ENCODE peak calls at places on chromosomes 7 and 10, in six cellular contexts. D, H, X, B, W and Z are unnamed samples.

GRCh38 chr10:48501806-48502771 is 102.8 kb downstream of the ARHGAP22 start:
- DNase-seq in D (no peak), H (no peak), X (no peak), B (peak), W (no peak), Z (no peak)

GRCh38 chr10:74081192-74081803 is 69.3 kb downstream of the AP3M1 start:
- DNase-seq in D (no peak), H (no peak), X (peak), B (peak), W (peak), Z (no peak)

GRCh38 chr10:49539320-49539885 is 482 bp upstream of the ERCC6 start:
- DNase-seq in D (no peak), H (no peak), X (no peak), B (peak), W (no peak), Z (peak)

GRCh38 chr10:84156768-84157167 is 16.8 kb upstream of the GPR15LG start:
- DNase-seq in D (no peak), H (peak), X (no peak), B (no peak), W (peak), Z (no peak)

GRCh38 chr10:14873090-14873760 is 5.4 kb upstream of the SUV39H2 start:
- DNase-seq in D (peak), H (no peak), X (no peak), B (no peak), W (no peak), Z (no peak)

GRCh38 chr7:74479066-74479781 is 25.5 kb downstream of the GTF2IRD1 start:
- DNase-seq in D (no peak), H (no peak), X (no peak), B (no peak), W (no peak), Z (no peak)

GRCh38 chr7:46291064-46291463 is 370.0 kb upstream of the IGFBP3 start:
- DNase-seq in D (no peak), H (no peak), X (no peak), B (peak), W (no peak), Z (no peak)

GRCh38 chr7:100867796-100868485 is 754 bp downstream of the TRIP6 start:
- DNase-seq in D (no peak), H (no peak), X (no peak), B (no peak), W (no peak), Z (no peak)

GRCh38 chr7:97770845-97771244 is 39.0 kb downstream of the TAC1 start:
- DNase-seq in D (no peak), H (no peak), X (no peak), B (no peak), W (no peak), Z (no peak)

GRCh38 chr7:94417921-94418320 is 23.2 kb downstream of the COL1A2 start:
- DNase-seq in D (no peak), H (no peak), X (no peak), B (no peak), W (no peak), Z (no peak)

GRCh38 chr10:43209064-43209455 is 57.8 kb downstream of the RASGEF1A start:
- DNase-seq in D (no peak), H (peak), X (no peak), B (no peak), W (no peak), Z (no peak)

GRCh38 chr7:23593706-23594105 is 3.5 kb upstream of the CCDC126 start:
- DNase-seq in D (no peak), H (no peak), X (no peak), B (no peak), W (no peak), Z (no peak)

GRCh38 chr10:104938031-104938430 is 296.9 kb downstream of the SORCS3 start:
- DNase-seq in D (no peak), H (no peak), X (no peak), B (no peak), W (no peak), Z (no peak)

GRCh38 chr7:128783143-128783799 is 7.7 kb upstream of the OPN1SW start:
- DNase-seq in D (no peak), H (no peak), X (no peak), B (peak), W (no peak), Z (no peak)

GRCh38 chr10:85786401-85786899 is 580.1 kb downstream of the GRID1 start:
- DNase-seq in D (no peak), H (no peak), X (no peak), B (peak), W (no peak), Z (no peak)

GRCh38 chr10:59854571-59854970 is 51.8 kb downstream of the CCDC6 start:
- DNase-seq in D (no peak), H (no peak), X (no peak), B (no peak), W (no peak), Z (no peak)

GRCh38 chr7:44322631-44323363 is 2.6 kb downstream of the CAMK2B start:
- DNase-seq in D (no peak), H (no peak), X (no peak), B (no peak), W (no peak), Z (no peak)

GRCh38 chr10:67075381-67076001 is 149.7 kb downstream of the LRRTM3 start:
- DNase-seq in D (no peak), H (no peak), X (no peak), B (peak), W (no peak), Z (no peak)

GRCh38 chr7:130994378-130995115 is 260.5 kb upstream of the KLF14 start:
- DNase-seq in D (no peak), H (no peak), X (no peak), B (no peak), W (no peak), Z (no peak)

GRCh38 chr7:157507987-157508386 is 171.2 kb downstream of the DNAJB6 start:
- DNase-seq in D (no peak), H (no peak), X (no peak), B (no peak), W (no peak), Z (no peak)

GRCh38 chr7:39608278-39608677 is 15.1 kb upstream of the RALA start:
- DNase-seq in D (no peak), H (no peak), X (no peak), B (no peak), W (no peak), Z (no peak)